ENCODE peak calls at places on chromosomes 7 and 10, in four cellular contexts. X is EL; I is colonic mucosa; F is effector CD4-positive, alpha-beta T cell. M is an unnamed sample.

GRCh38 chr7:63900394-63901203 is 98.0 kb upstream of the ZNF722 start:
- DNase-seq in F (peak), X (no peak), I (peak), M (peak)

GRCh38 chr10:62233494-62234283 is 35.0 kb downstream of the RTKN2 start:
- DNase-seq in I (no peak), F (no peak), X (peak), M (no peak)

GRCh38 chr7:2641406-2642393 is 9.9 kb downstream of the TTYH3 start:
- DNase-seq in F (no peak), I (peak), X (peak), M (peak)

GRCh38 chr7:84536256-84536870 is 341.8 kb upstream of the SEMA3A start:
- DNase-seq in F (no peak), I (no peak), X (peak), M (no peak)

GRCh38 chr7:105402221-105403095 is 13.7 kb upstream of the SRPK2 start:
- DNase-seq in F (no peak), X (no peak), I (no peak), M (no peak)

GRCh38 chr10:118213456-118213855 is 128.7 kb downstream of the FAM204A start:
- DNase-seq in X (no peak), F (no peak), I (peak), M (no peak)

GRCh38 chr10:53490553-53490952 is 718.0 kb upstream of the MBL2 start:
- DNase-seq in I (no peak), X (no peak), F (no peak), M (no peak)

GRCh38 chr7:97016392-97017196 is 8.0 kb downstream of the DLX5 start:
- DNase-seq in I (no peak), X (no peak), F (no peak), M (no peak)

GRCh38 chr10:75234017-75234682 is 1.6 kb downstream of the COMTD1 start:
- DNase-seq in X (peak), I (peak), F (peak), M (peak)

GRCh38 chr7:94664023-94664422 is 8.1 kb upstream of the SGCE start:
- DNase-seq in F (no peak), X (no peak), I (no peak), M (peak)

GRCh38 chr7:48481235-48481634 is 310.0 kb downstream of the ABCA13 start:
- DNase-seq in X (peak), I (no peak), F (no peak), M (no peak)

GRCh38 chr7:16587785-16588184 is 57.8 kb downstream of the ANKMY2 start:
- DNase-seq in I (no peak), X (no peak), F (no peak), M (no peak)